ENCODE peak calls at places on chromosomes 2 and 18, in eight cellular contexts. Y, G, U, K, X, O, S and E are unnamed samples.
A peak's percentile ranks its signal among the peaks of the same experiment; 100 is the strongest.

GRCh38 chr18:79564441-79564840 is 115.2 kb upstream of the CTDP1 start:
- DNase-seq in Y (no peak), G (no peak), U (no peak), K (no peak), X (no peak), O (no peak), S (no peak), E (no peak)

GRCh38 chr2:212052412-212053159 is 486.0 kb downstream of the ERBB4 start:
- DNase-seq in Y (peak; percentile 91), G (peak; percentile 94), U (no peak), K (no peak), X (no peak), O (peak; percentile 10), S (no peak), E (no peak)

GRCh38 chr2:24830351-24830750 is 37.1 kb downstream of the CENPO start:
- DNase-seq in Y (peak; percentile 42), G (peak; percentile 50), U (no peak), K (no peak), X (no peak), O (no peak), S (no peak), E (peak; percentile 25)

GRCh38 chr2:200492656-200493055 is 17.2 kb downstream of the KCTD18 start:
- DNase-seq in Y (no peak), G (no peak), U (no peak), K (no peak), X (no peak), O (no peak), S (no peak), E (no peak)

GRCh38 chr2:108637304-108637669 is 82.0 kb upstream of the RANBP2 start:
- DNase-seq in Y (peak; percentile 95), G (peak; percentile 96), U (peak; percentile 32), K (peak; percentile 69), X (no peak), O (peak; percentile 32), S (no peak), E (peak; percentile 93)

GRCh38 chr2:105176429-105176828 is 65.1 kb upstream of the GPR45 start:
- DNase-seq in Y (no peak), G (no peak), U (no peak), K (peak; percentile 14), X (no peak), O (no peak), S (no peak), E (no peak)

GRCh38 chr18:272650-273049 is 4.8 kb upstream of the THOC1 start:
- DNase-seq in Y (peak; percentile 10), G (no peak), U (no peak), K (no peak), X (no peak), O (no peak), S (no peak), E (no peak)

GRCh38 chr18:32091724-32092421 is at the start of gene RNF138:
- DNase-seq in Y (peak; percentile 83), G (peak; percentile 76), U (peak; percentile 92), K (peak; percentile 78), X (peak; percentile 80), O (peak; percentile 50), S (peak; percentile 89), E (peak; percentile 91)

GRCh38 chr18:77127769-77128671 is 4.6 kb downstream of the MBP start:
- DNase-seq in Y (peak; percentile 94), G (peak; percentile 89), U (peak; percentile 55), K (peak; percentile 17), X (no peak), O (no peak), S (no peak), E (peak; percentile 94)

GRCh38 chr2:1278861-1279260 is 134.4 kb upstream of the TPO start:
- DNase-seq in Y (no peak), G (no peak), U (no peak), K (no peak), X (no peak), O (no peak), S (no peak), E (no peak)

GRCh38 chr18:9095297-9096012 is 7.0 kb upstream of the NDUFV2 start:
- DNase-seq in Y (peak; percentile 62), G (peak; percentile 81), U (peak; percentile 58), K (no peak), X (no peak), O (no peak), S (no peak), E (no peak)

GRCh38 chr2:71503827-71504226 is 50.5 kb downstream of the DYSF start:
- DNase-seq in Y (peak; percentile 10), G (no peak), U (no peak), K (peak; percentile 8), X (no peak), O (no peak), S (no peak), E (no peak)

GRCh38 chr2:41698787-41699422 is 348.9 kb upstream of the PKDCC start:
- DNase-seq in Y (no peak), G (no peak), U (no peak), K (no peak), X (peak; percentile 72), O (peak; percentile 7), S (peak; percentile 68), E (peak; percentile 6)

GRCh38 chr2:70995227-70995729 is 605 bp upstream of the TEX261 start:
- DNase-seq in Y (peak; percentile 44), G (peak; percentile 17), U (peak; percentile 48), K (peak; percentile 80), X (peak; percentile 35), O (no peak), S (peak; percentile 66), E (peak; percentile 48)

GRCh38 chr2:172823451-172823850 is 87.8 kb downstream of the RAPGEF4 start:
- DNase-seq in Y (peak; percentile 15), G (no peak), U (no peak), K (peak; percentile 16), X (no peak), O (no peak), S (no peak), E (no peak)

GRCh38 chr2:71897145-71897495 is 250.5 kb downstream of the CYP26B1 start:
- DNase-seq in Y (no peak), G (no peak), U (no peak), K (no peak), X (no peak), O (no peak), S (peak; percentile 35), E (no peak)

GRCh38 chr2:9378433-9379371 is 44.6 kb downstream of the ITGB1BP1 start:
- DNase-seq in Y (peak; percentile 82), G (peak; percentile 90), U (no peak), K (peak; percentile 21), X (no peak), O (peak; percentile 84), S (no peak), E (peak; percentile 95)

GRCh38 chr2:240704651-240705050 is 13.0 kb downstream of the AQP12A start:
- DNase-seq in Y (no peak), G (no peak), U (no peak), K (peak; percentile 72), X (no peak), O (no peak), S (no peak), E (no peak)

GRCh38 chr2:23390152-23390551 is 5.2 kb downstream of the KLHL29 start:
- DNase-seq in Y (no peak), G (no peak), U (no peak), K (no peak), X (no peak), O (no peak), S (no peak), E (no peak)

GRCh38 chr2:60745761-60746160 is 10.3 kb upstream of the PAPOLG start:
- DNase-seq in Y (no peak), G (no peak), U (no peak), K (no peak), X (no peak), O (no peak), S (no peak), E (no peak)

GRCh38 chr2:235113854-235114253 is 162.0 kb downstream of the SH3BP4 start:
- DNase-seq in Y (no peak), G (no peak), U (no peak), K (no peak), X (peak; percentile 37), O (no peak), S (peak; percentile 60), E (no peak)